ENCODE peak calls at places on chromosomes 4 and X, in four cellular contexts. U, C, B and W are unnamed samples. For H3K4me1, the result is how much of the 10 kb centered on the place peaks cover.

GRCh38 chr4:42710329-42710728 is 53.4 kb upstream of the ATP8A1 start:
- DNase-seq in U (no peak), B (no peak), C (no peak), W (no peak)

GRCh38 chr4:1604181-1604705 is 79.9 kb downstream of the FAM53A start:
- DNase-seq in U (no peak), B (peak), C (peak), W (no peak)

GRCh38 chrX:64206556-64207162 is 1.2 kb upstream of the AMER1 start:
- DNase-seq in B (peak), U (peak), C (peak), W (peak)

GRCh38 chr4:126221262-126221661 is 906.5 kb downstream of the FAT4 start:
- DNase-seq in U (no peak), C (no peak), B (no peak), W (no peak)

GRCh38 chr4:186887211-186887785 is 163.6 kb upstream of the FAT1 start:
- DNase-seq in U (no peak), B (no peak), C (no peak), W (no peak)

GRCh38 chrX:1932231-1932630 is 317.4 kb downstream of the ASMT start:
- DNase-seq in C (no peak), U (no peak), B (no peak), W (no peak)

GRCh38 chr4:177010421-177010820 is 217.7 kb upstream of the VEGFC start:
- DNase-seq in C (no peak), B (no peak), U (no peak), W (no peak)

GRCh38 chr4:112060212-112060611 is 85.0 kb upstream of the FAM241A start:
- DNase-seq in U (no peak), C (no peak), B (no peak), W (no peak)

GRCh38 chr4:26110493-26110892 is 196.5 kb downstream of the SMIM20 start:
- DNase-seq in C (no peak), B (no peak), U (no peak), W (no peak)

GRCh38 chr4:150863456-150863855 is 151.6 kb downstream of the LRBA start:
- DNase-seq in B (no peak), C (no peak), U (no peak), W (no peak)

GRCh38 chr4:81038636-81039350 is 8.3 kb downstream of the BMP3 start:
- DNase-seq in C (no peak), B (no peak), U (no peak), W (no peak)

GRCh38 chr4:117085185-117085701 is at the start of gene TRAM1L1:
- DNase-seq in B (peak), U (peak), C (peak), W (peak)

GRCh38 chrX:18309401-18309800 is 45.1 kb downstream of the SCML2 start:
- DNase-seq in U (no peak), C (no peak), B (no peak), W (no peak)

GRCh38 chr4:93319011-93319410 is 509.5 kb upstream of the ATOH1 start:
- DNase-seq in U (no peak), B (no peak), C (no peak), W (no peak)

GRCh38 chr4:183932576-183932975 is 27.5 kb downstream of the STOX2 start:
- DNase-seq in B (no peak), U (no peak), C (no peak), W (no peak)

GRCh38 chr4:69656653-69657158 is 3.7 kb upstream of the UGT2A1 start:
- DNase-seq in C (no peak), B (no peak), U (no peak), W (no peak)

GRCh38 chr4:7041851-7042696 is 1.1 kb upstream of the TADA2B start:
- DNase-seq in C (no peak), U (peak), B (peak), W (peak)

GRCh38 chr4:165301833-165302232 is 25.6 kb upstream of the MSMO1 start:
- DNase-seq in C (no peak), B (no peak), U (no peak), W (peak)

GRCh38 chr4:3340703-3341088 is 47.9 kb downstream of the RGS12 start:
- DNase-seq in U (no peak), B (peak), C (peak), W (peak)

GRCh38 chrX:17590892-17591740 is 146.2 kb upstream of the SCML1 start:
- DNase-seq in C (no peak), U (peak), B (peak), W (peak)

GRCh38 chr4:1628892-1629703 is 55.0 kb downstream of the FAM53A start:
- DNase-seq in C (peak), B (peak), U (peak), W (peak)

GRCh38 chr4:95549246-95550138 is 719 bp upstream of the UNC5C start:
- DNase-seq in B (peak), U (peak), C (peak), W (peak)

GRCh38 chr4:54091637-54092404 is 8.1 kb upstream of the GSX2 start:
- DNase-seq in U (peak), C (peak), B (peak), W (peak)

GRCh38 chrX:153925739-153926593 is at the start of gene ARHGAP4:
- DNase-seq in C (peak), U (no peak), B (peak), W (no peak)

GRCh38 chr4:154612472-154613414 is at the start of gene FGG:
- DNase-seq in U (no peak), C (no peak), B (no peak), W (no peak)

GRCh38 chrX:82748901-82749505 is 759.1 kb upstream of the POU3F4 start:
- DNase-seq in U (no peak), C (no peak), B (no peak), W (no peak)

GRCh38 chr4:111506706-111507105 is 638.5 kb upstream of the FAM241A start:
- DNase-seq in C (no peak), U (no peak), B (no peak), W (no peak)

GRCh38 chr4:83362492-83363329 is 28.1 kb upstream of the HPSE start:
- DNase-seq in C (no peak), B (no peak), U (no peak), W (no peak)

GRCh38 chr4:81607947-81608346 is 136.2 kb upstream of the RASGEF1B start:
- DNase-seq in C (no peak), B (no peak), U (no peak), W (no peak)

GRCh38 chrX:43562372-43562771 is 93.7 kb upstream of the MAOA start:
- DNase-seq in U (no peak), B (no peak), C (no peak), W (no peak)

GRCh38 chr4:3226944-3227343 is 22.0 kb upstream of the MSANTD1 start:
- DNase-seq in C (no peak), U (no peak), B (peak), W (no peak)

GRCh38 chrX:152656890-152657289 is 19.2 kb downstream of the GABRQ start:
- DNase-seq in B (no peak), U (no peak), C (no peak), W (no peak)

GRCh38 chr4:175435437-175435836 is 376.6 kb downstream of the GPM6A start:
- DNase-seq in U (no peak), B (no peak), C (no peak), W (no peak)

GRCh38 chr4:16837475-16837874 is 61.0 kb downstream of the LDB2 start:
- DNase-seq in U (no peak), C (no peak), B (no peak), W (no peak)
- H3K4me3 ChIP-seq in U (no peak), C (no peak), B (no peak), W (no peak)

GRCh38 chrX:130120321-130120731 is 10.0 kb upstream of the ELF4 start:
- DNase-seq in C (no peak), U (no peak), B (no peak), W (no peak)
- H3K27ac ChIP-seq in C (no peak), U (peak), B (peak), W (peak)

DNA sequence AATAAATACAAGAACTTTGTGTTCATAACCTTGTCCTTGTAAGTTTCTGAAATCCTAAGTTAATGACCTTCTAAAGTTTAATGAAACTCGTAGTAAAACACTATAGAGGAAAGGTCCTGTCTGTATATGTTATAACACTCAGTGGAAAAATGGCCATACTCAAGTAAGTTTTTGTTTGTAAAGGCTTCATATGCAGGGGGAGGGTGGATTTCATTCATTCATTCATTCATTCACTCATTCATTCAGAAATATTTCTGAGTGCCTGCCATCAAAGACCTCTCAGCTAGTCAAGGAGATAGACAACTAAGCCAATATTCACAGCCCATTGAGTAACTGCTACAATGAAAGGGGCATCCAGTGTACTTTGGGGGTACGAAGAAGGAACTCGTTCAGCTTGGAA is 6.9 kb upstream of the TMEM156 start:
- DNase-seq in B (no peak), U (no peak), C (no peak), W (no peak)
- H3K4me1 ChIP-seq in B (under half), U (under half), C (under half), W (under half)

GRCh38 chr4:113823291-113823659 is 61.7 kb upstream of the CAMK2D start:
- DNase-seq in B (no peak), C (no peak), U (no peak), W (peak)

GRCh38 chr4:113827285-113827684 is 65.7 kb upstream of the CAMK2D start:
- DNase-seq in C (no peak), B (no peak), U (no peak), W (no peak)

GRCh38 chr4:113822555-113823290 is 61.2 kb upstream of the CAMK2D start:
- DNase-seq in U (no peak), B (no peak), C (no peak), W (no peak)

GRCh38 chr4:113826431-113826830 is 64.9 kb upstream of the CAMK2D start:
- DNase-seq in U (no peak), C (no peak), B (no peak), W (no peak)

GRCh38 chr4:113825272-113825671 is 63.7 kb upstream of the CAMK2D start:
- DNase-seq in C (no peak), B (no peak), U (no peak), W (no peak)
- H3K4me3 ChIP-seq in C (no peak), B (no peak), U (no peak), W (no peak)

DNA sequence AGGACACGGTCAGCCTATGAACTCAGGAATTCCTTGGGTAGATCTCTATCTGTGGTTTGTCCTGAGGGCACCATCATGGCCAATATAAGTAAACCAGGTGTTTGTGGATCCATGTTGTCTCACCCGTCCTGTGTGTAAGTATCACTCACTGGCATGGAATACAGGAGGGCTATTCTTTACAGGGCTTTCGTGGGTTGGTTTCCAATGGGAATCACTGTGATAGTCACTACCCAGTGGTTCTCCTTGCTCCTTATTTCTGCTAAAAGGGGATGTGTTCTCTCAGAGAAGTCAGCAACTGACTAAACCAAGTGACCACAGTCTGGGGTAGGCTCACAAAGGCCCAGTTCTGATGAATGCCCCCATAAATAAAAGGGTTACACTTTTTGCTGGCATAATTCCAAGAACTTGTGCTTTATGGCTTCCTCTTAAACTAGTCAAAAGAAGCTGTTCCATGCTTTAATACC is 236.7 kb upstream of the JADE1 start:
- DNase-seq in U (no peak), C (no peak), B (no peak), W (no peak)
- H3K27ac ChIP-seq in U (peak), C (peak), B (no peak), W (peak)

GRCh38 chrX:110280954-110281353 is 36.9 kb downstream of the AMMECR1 start:
- DNase-seq in B (no peak), C (no peak), U (no peak), W (no peak)
- H3K4me1 ChIP-seq in B (under half), C (under half), U (under half), W (under half)

DNA sequence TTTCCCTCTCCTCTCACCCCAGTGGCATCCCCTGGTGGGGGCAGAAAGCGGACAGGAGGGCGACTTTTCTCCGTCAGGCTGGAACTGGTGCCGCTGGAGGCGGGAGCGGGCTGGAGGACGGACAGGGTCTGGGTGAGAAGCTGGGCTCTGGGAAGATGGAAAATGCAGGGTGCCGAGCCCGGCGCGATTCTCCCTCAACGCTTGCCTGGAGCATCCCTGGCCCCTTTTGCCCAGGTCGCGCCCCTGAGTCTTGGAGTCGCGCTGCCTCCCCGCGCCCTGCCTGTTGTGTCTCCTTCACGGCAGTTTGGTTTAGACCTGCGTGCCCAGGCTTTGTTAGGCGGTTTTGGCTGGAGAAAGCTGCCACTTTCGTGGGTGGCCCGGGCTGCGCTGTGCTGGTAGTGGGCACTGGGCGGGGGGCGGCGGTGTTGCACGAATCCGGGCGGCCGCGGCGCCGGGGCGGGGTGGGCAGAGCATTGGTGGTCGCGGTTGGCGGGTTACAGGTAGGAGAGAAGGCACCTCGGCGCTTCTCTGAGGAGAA is 2.0 kb downstream of the ADGRL3 start:
- DNase-seq in B (peak), C (peak), U (no peak), W (no peak)
- H3K4me3 ChIP-seq in B (peak), C (no peak), U (peak), W (peak)

DNA sequence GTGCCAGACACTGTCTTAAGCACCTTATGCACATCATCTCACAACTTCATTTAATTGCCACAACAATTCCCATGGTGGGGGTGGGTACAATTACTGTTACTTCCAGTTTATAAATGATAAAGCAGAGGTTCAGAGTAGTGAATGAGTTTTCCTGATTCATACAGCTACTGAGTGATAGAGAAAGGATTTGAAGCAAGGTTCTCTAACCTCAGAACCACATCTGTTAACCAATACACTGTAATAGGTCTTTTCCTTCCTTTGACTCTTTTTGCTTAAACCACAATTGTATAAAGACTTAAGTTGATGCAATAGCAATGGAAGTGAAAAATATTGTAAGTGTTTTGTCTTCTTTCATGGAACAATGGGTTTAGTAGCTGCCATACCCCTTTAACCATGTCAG is 43.5 kb upstream of the PAK3 start:
- DNase-seq in U (no peak), C (no peak), B (no peak), W (no peak)
- H3K27ac ChIP-seq in U (no peak), C (no peak), B (no peak), W (no peak)

GRCh38 chr4:13024147-13025105 is 459.7 kb downstream of the RAB28 start:
- DNase-seq in B (no peak), C (no peak), U (no peak), W (no peak)
- H3K4me1 ChIP-seq in B (under half), C (under half), U (under half), W (under half)

GRCh38 chr4:153179100-153179499 is 25.1 kb upstream of the TRIM2 start:
- DNase-seq in B (no peak), C (no peak), U (no peak), W (no peak)
- H3K4me3 ChIP-seq in B (no peak), C (no peak), U (no peak), W (no peak)